ENCODE peak calls at places on chromosomes 12 and 14, in four cellular contexts. One of them, this sample, is unnamed.
A peak's percentile ranks its signal among the peaks of the same experiment; 100 is the strongest.

GRCh38 chr12:54360717-54361456 is 3.4 kb downstream of the GPR84 start:
- DNase-seq in fibroblast of lung: peak; percentile 82
- DNase-seq in stomach: peak; percentile 87
- DNase-seq in aorta: peak; percentile 89
- DNase-seq in this sample: peak; percentile 86

GRCh38 chr14:68110989-68111704 is 291.6 kb downstream of the RAD51B start:
- DNase-seq in fibroblast of lung: peak; percentile 13
- DNase-seq in stomach: no peak
- DNase-seq in aorta: no peak
- DNase-seq in this sample: no peak

GRCh38 chr14:45757655-45758054 is 504.7 kb upstream of the MIS18BP1 start:
- DNase-seq in aorta: no peak
- DNase-seq in stomach: no peak
- DNase-seq in fibroblast of lung: no peak
- DNase-seq in this sample: no peak

GRCh38 chr14:61647704-61648103 is 47.6 kb upstream of the HIF1A start:
- DNase-seq in fibroblast of lung: no peak
- DNase-seq in aorta: no peak
- DNase-seq in stomach: no peak
- DNase-seq in this sample: no peak

GRCh38 chr12:28051516-28052456 is 79.3 kb upstream of the PTHLH start:
- DNase-seq in aorta: no peak
- DNase-seq in fibroblast of lung: peak; percentile 85
- DNase-seq in stomach: no peak
- DNase-seq in this sample: no peak

GRCh38 chr14:70885343-70886014 is 21.8 kb upstream of the PCNX1 start:
- DNase-seq in aorta: no peak
- DNase-seq in stomach: no peak
- DNase-seq in fibroblast of lung: no peak
- DNase-seq in this sample: no peak

GRCh38 chr14:39374846-39375245 is 57.4 kb downstream of the FBXO33 start:
- DNase-seq in stomach: no peak
- DNase-seq in fibroblast of lung: no peak
- DNase-seq in aorta: no peak
- DNase-seq in this sample: no peak

GRCh38 chr14:22176930-22177329 is 412.1 kb downstream of the DAD1 start:
- DNase-seq in fibroblast of lung: no peak
- DNase-seq in aorta: no peak
- DNase-seq in stomach: no peak
- DNase-seq in this sample: no peak

GRCh38 chr14:54446201-54446693 is 5.1 kb upstream of the CNIH1 start:
- DNase-seq in stomach: no peak
- DNase-seq in aorta: no peak
- DNase-seq in fibroblast of lung: peak; percentile 17
- DNase-seq in this sample: peak; percentile 69

GRCh38 chr14:77988966-77989365 is 181.2 kb upstream of the NRXN3 start:
- DNase-seq in fibroblast of lung: peak; percentile 72
- DNase-seq in stomach: no peak
- DNase-seq in aorta: no peak
- DNase-seq in this sample: no peak

GRCh38 chr14:99040047-99040446 is 231.9 kb downstream of the BCL11B start:
- DNase-seq in fibroblast of lung: no peak
- DNase-seq in aorta: no peak
- DNase-seq in stomach: peak; percentile 16
- DNase-seq in this sample: no peak

GRCh38 chr12:80701388-80701787 is 6.0 kb upstream of the MYF6 start:
- DNase-seq in stomach: no peak
- DNase-seq in aorta: no peak
- DNase-seq in fibroblast of lung: peak; percentile 44
- DNase-seq in this sample: no peak

GRCh38 chr14:65156568-65157366 is 54.5 kb upstream of the MAX start:
- DNase-seq in fibroblast of lung: peak; percentile 93
- DNase-seq in aorta: peak; percentile 78
- DNase-seq in stomach: no peak
- DNase-seq in this sample: no peak

GRCh38 chr14:100765296-100765695 is 38.6 kb downstream of the DLK1 start:
- DNase-seq in aorta: peak; percentile 47
- DNase-seq in fibroblast of lung: no peak
- DNase-seq in stomach: no peak
- DNase-seq in this sample: no peak

GRCh38 chr14:30610719-30611388 is 11.3 kb upstream of the SCFD1 start:
- DNase-seq in stomach: peak; percentile 60
- DNase-seq in fibroblast of lung: peak; percentile 92
- DNase-seq in aorta: no peak
- DNase-seq in this sample: peak; percentile 78

GRCh38 chr12:121765573-121765972 is 27.9 kb downstream of the RHOF start:
- DNase-seq in fibroblast of lung: peak; percentile 89
- DNase-seq in stomach: no peak
- DNase-seq in aorta: no peak
- DNase-seq in this sample: no peak

GRCh38 chr14:105501504-105502291 is 10.7 kb downstream of the TEDC1 start:
- DNase-seq in aorta: peak; percentile 73
- DNase-seq in fibroblast of lung: no peak
- DNase-seq in stomach: no peak
- DNase-seq in this sample: no peak

GRCh38 chr12:123937707-123938600 is 34.7 kb downstream of the CCDC92 start:
- DNase-seq in stomach: no peak
- DNase-seq in fibroblast of lung: no peak
- DNase-seq in aorta: no peak
- DNase-seq in this sample: no peak

GRCh38 chr12:119328111-119328510 is 6.4 kb upstream of the CCDC60 start:
- DNase-seq in aorta: no peak
- DNase-seq in fibroblast of lung: no peak
- DNase-seq in stomach: no peak
- DNase-seq in this sample: peak; percentile 33

GRCh38 chr12:131287938-131288797 is 334.5 kb downstream of the ADGRD1 start:
- DNase-seq in aorta: peak; percentile 31
- DNase-seq in fibroblast of lung: no peak
- DNase-seq in stomach: no peak
- DNase-seq in this sample: no peak

GRCh38 chr14:36478782-36479181 is 41.2 kb downstream of the NKX2-1 start:
- DNase-seq in stomach: no peak
- DNase-seq in fibroblast of lung: no peak
- DNase-seq in aorta: no peak
- DNase-seq in this sample: no peak

GRCh38 chr14:64721391-64721791 is 17.2 kb downstream of the PLEKHG3 start:
- DNase-seq in fibroblast of lung: no peak
- DNase-seq in aorta: peak; percentile 90
- DNase-seq in stomach: peak; percentile 62
- DNase-seq in this sample: peak; percentile 73

GRCh38 chr12:70245458-70245857 is 2.2 kb downstream of the CNOT2 start:
- DNase-seq in stomach: no peak
- DNase-seq in fibroblast of lung: no peak
- DNase-seq in aorta: no peak
- DNase-seq in this sample: no peak

GRCh38 chr12:132954471-132955048 is 1.5 kb downstream of the ZNF605 start:
- DNase-seq in stomach: no peak
- DNase-seq in fibroblast of lung: no peak
- DNase-seq in aorta: no peak
- DNase-seq in this sample: no peak

GRCh38 chr12:24902521-24903304 is 46.2 kb downstream of the BCAT1 start:
- DNase-seq in stomach: no peak
- DNase-seq in aorta: peak; percentile 80
- DNase-seq in fibroblast of lung: peak; percentile 46
- DNase-seq in this sample: peak; percentile 5

GRCh38 chr12:116749884-116750283 is 11.8 kb downstream of the RNFT2 start:
- DNase-seq in fibroblast of lung: no peak
- DNase-seq in stomach: no peak
- DNase-seq in aorta: no peak
- DNase-seq in this sample: no peak

GRCh38 chr12:96981053-96981452 is 74.0 kb downstream of the NEDD1 start:
- DNase-seq in fibroblast of lung: peak; percentile 68
- DNase-seq in stomach: no peak
- DNase-seq in aorta: no peak
- DNase-seq in this sample: no peak

GRCh38 chr12:7716391-7716790 is 5.2 kb downstream of the DPPA3 start:
- DNase-seq in aorta: no peak
- DNase-seq in fibroblast of lung: no peak
- DNase-seq in stomach: no peak
- DNase-seq in this sample: no peak

GRCh38 chr14:34782031-34782430 is 67.6 kb upstream of the CFL2 start:
- DNase-seq in aorta: no peak
- DNase-seq in stomach: no peak
- DNase-seq in fibroblast of lung: no peak
- DNase-seq in this sample: no peak

GRCh38 chr12:27549801-27550652 is 26.0 kb downstream of the PPFIBP1 start:
- DNase-seq in aorta: peak; percentile 85
- DNase-seq in fibroblast of lung: peak; percentile 99
- DNase-seq in stomach: peak; percentile 81
- DNase-seq in this sample: peak; percentile 77

GRCh38 chr12:132194056-132194455 is 49.8 kb downstream of the NOC4L start:
- DNase-seq in aorta: no peak
- DNase-seq in fibroblast of lung: no peak
- DNase-seq in stomach: no peak
- DNase-seq in this sample: no peak

GRCh38 chr12:12008232-12008850 is 62.4 kb upstream of the BCL2L14 start:
- DNase-seq in aorta: no peak
- DNase-seq in stomach: no peak
- DNase-seq in fibroblast of lung: no peak
- DNase-seq in this sample: no peak

GRCh38 chr14:83172363-83172762 is 1638.7 kb upstream of the SEL1L start:
- DNase-seq in aorta: no peak
- DNase-seq in fibroblast of lung: peak; percentile 8
- DNase-seq in stomach: no peak
- DNase-seq in this sample: no peak

GRCh38 chr12:112304411-112304810 is 77.8 kb downstream of the HECTD4 start:
- DNase-seq in stomach: no peak
- DNase-seq in fibroblast of lung: peak; percentile 25
- DNase-seq in aorta: no peak
- DNase-seq in this sample: no peak

GRCh38 chr12:13200841-13201240 is 4.3 kb downstream of the EMP1 start:
- DNase-seq in fibroblast of lung: no peak
- DNase-seq in stomach: no peak
- DNase-seq in aorta: no peak
- DNase-seq in this sample: no peak
- H3K4me3 ChIP-seq in fibroblast of lung: peak overlapping the region; percentile 81
- H3K4me3 ChIP-seq in stomach: no peak overlapping the region
- H3K4me3 ChIP-seq in aorta: no peak overlapping the region
- H3K4me3 ChIP-seq in this sample: no peak overlapping the region

DNA sequence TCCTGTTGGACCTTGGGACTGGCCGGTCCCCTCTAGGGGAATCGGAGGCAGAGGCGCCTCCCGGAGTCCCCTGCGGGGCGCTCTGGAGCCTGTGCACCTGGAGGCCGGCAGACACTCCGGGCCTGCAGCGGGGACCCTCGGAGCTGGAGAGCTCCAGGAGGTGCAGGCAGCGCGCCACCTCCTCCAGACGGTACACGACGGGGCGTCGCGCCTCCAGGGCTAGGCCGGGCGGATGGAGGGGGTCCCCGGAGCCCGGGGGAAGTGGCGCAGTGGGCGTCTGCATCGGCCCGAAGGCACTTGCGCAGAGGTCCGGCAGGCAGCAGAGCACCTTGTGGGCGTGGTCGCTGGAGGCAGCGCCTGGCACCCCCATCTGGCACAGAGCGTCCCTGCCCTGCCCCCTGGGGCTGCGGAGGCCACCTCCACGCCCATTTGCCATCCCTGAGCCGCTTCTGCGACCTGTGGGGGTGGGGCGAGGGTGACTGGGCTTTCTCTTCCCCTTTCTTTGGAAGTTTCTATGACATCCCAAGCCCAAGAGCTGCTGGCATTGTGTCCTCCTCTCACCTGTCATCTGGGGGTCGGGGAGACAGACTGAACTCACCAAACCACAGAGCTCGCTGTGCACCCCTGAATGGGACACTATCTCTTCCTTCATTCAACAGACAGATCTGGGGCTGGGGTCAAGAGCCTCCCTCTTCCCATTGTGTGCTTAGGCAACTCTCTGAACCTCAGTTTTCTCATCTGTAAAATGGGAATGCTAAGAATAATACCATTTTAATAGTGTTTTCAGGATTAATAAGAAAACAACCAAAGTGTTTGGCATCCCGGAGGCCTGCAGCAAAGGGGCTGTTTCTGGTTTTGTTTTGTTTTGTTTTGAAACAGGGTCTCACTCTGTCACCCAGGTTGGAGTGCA is 37.5 kb upstream of the CORO1C start:
- DNase-seq in stomach: peak; percentile 65
- DNase-seq in aorta: peak; percentile 80
- DNase-seq in fibroblast of lung: no peak
- DNase-seq in this sample: peak; percentile 78
- H3K4me3 ChIP-seq in stomach: peak overlapping the region; percentile 45
- H3K4me3 ChIP-seq in aorta: no peak overlapping the region
- H3K4me3 ChIP-seq in fibroblast of lung: no peak overlapping the region
- H3K4me3 ChIP-seq in this sample: no peak overlapping the region

GRCh38 chr14:92103363-92103762 is 3.0 kb downstream of the ATXN3 start:
- DNase-seq in stomach: no peak
- DNase-seq in aorta: no peak
- DNase-seq in fibroblast of lung: no peak
- DNase-seq in this sample: no peak

GRCh38 chr14:92108345-92109254 is 2.2 kb upstream of the ATXN3 start:
- DNase-seq in fibroblast of lung: no peak
- DNase-seq in aorta: no peak
- DNase-seq in stomach: no peak
- DNase-seq in this sample: no peak

GRCh38 chr14:92105845-92106094 is 612 bp downstream of the ATXN3 start:
- DNase-seq in fibroblast of lung: peak; percentile 68
- DNase-seq in aorta: peak; percentile 79
- DNase-seq in stomach: peak; percentile 38
- DNase-seq in this sample: peak; percentile 66

GRCh38 chr14:92106095-92106937 is at the start of gene ATXN3:
- DNase-seq in stomach: peak; percentile 97
- DNase-seq in fibroblast of lung: peak; percentile 99
- DNase-seq in aorta: peak; percentile 98
- DNase-seq in this sample: peak; percentile 99

DNA sequence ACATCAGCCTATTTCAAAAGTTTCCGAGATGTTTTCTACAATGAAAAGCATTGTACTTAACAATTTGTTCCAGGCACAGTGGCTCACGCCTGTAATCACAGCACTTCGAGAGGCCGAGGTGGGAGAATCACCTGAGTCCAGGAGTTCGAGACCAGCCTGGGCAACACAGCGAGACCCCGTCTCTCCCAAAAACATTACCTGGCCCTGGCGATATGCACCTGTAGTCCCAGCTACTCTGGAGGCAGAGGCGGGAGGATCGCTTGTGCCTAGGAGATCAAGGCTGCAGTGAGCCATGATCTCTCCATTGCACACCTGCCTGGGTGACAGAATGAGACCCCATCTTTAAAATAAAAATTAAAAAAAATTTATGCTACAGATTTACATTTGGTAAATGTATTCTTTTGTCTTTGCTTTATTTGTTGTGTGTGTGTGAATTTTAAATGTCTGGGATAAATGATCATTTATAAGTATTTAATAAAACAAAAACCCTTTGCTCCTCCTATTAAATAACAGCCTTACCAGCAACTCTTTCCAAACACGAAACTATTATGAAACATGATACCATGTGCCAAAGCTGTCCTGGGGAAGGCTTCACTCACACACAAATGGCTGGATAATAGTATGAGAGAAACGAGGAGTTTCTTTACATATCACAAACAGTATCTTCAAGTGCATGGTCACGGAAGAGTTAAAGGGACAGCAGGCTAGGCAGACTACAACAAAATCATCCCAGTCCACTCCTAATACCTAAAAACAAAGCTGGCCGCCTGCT is 1.1 kb downstream of the ATXN3 start:
- DNase-seq in aorta: no peak
- DNase-seq in fibroblast of lung: peak; percentile 55
- DNase-seq in stomach: no peak
- DNase-seq in this sample: no peak
- H3K4me3 ChIP-seq in aorta: peak overlapping the region; percentile 87
- H3K4me3 ChIP-seq in fibroblast of lung: peak overlapping the region; percentile 98
- H3K4me3 ChIP-seq in stomach: peak overlapping the region; percentile 93
- H3K4me3 ChIP-seq in this sample: peak overlapping the region; percentile 60

GRCh38 chr12:104466694-104467345 is 10.1 kb downstream of the CHST11 start:
- DNase-seq in stomach: no peak
- DNase-seq in aorta: no peak
- DNase-seq in fibroblast of lung: no peak
- DNase-seq in this sample: no peak
- H3K4me3 ChIP-seq in stomach: no peak overlapping the region
- H3K4me3 ChIP-seq in aorta: no peak overlapping the region
- H3K4me3 ChIP-seq in fibroblast of lung: no peak overlapping the region
- H3K4me3 ChIP-seq in this sample: no peak overlapping the region

This sample was measured in mucosa of descending colon.